ENCODE peak calls at places on chromosomes 11 and 22, in nine cellular contexts. D is Peyer's patch, Z is GM12891, J is A549, H is H54, R is esophagus squamous epithelium, Q is HCT116, G is NB4, N is IMR-90. W is an unnamed sample.

GRCh38 chr11:129281471-129282268 is 89.5 kb upstream of the ARHGAP32 start:
- DNase-seq in D (no peak), Z (no peak), J (no peak), H (no peak), R (no peak), Q (no peak), G (no peak), N (no peak), W (no peak)

GRCh38 chr22:33111491-33111890 is 53.3 kb upstream of the SYN3 start:
- DNase-seq in D (no peak), Z (no peak), J (no peak), H (no peak), R (no peak), Q (no peak), G (no peak), N (no peak), W (no peak)

GRCh38 chr22:41305646-41306045 is 4.3 kb downstream of the ZC3H7B start:
- DNase-seq in D (no peak), Z (no peak), J (peak), H (peak), R (no peak), Q (no peak), G (no peak), N (peak), W (no peak)

GRCh38 chr11:17839973-17840611 is 105.5 kb downstream of the KCNC1 start:
- DNase-seq in D (no peak), Z (no peak), J (no peak), H (no peak), R (no peak), Q (no peak), G (peak), N (peak), W (no peak)

GRCh38 chr11:5204787-5205186 is 4.3 kb upstream of the OR51V1 start:
- DNase-seq in D (no peak), Z (no peak), J (peak), H (peak), R (no peak), Q (peak), G (peak), N (peak), W (peak)

GRCh38 chr11:5280582-5281102 is 10.9 kb upstream of the HBE1 start:
- DNase-seq in D (peak), Z (peak), J (peak), H (peak), R (no peak), Q (peak), G (peak), N (peak), W (peak)

GRCh38 chr11:35822815-35823495 is 120.9 kb upstream of the LDLRAD3 start:
- DNase-seq in D (no peak), Z (no peak), J (no peak), H (no peak), R (no peak), Q (no peak), G (no peak), N (peak), W (no peak)

GRCh38 chr11:58788355-58789023 is 56.0 kb downstream of the GLYATL2 start:
- DNase-seq in D (peak), Z (no peak), J (peak), H (peak), R (no peak), Q (peak), G (peak), N (peak), W (peak)

GRCh38 chr22:46650078-46650810 is 30.1 kb downstream of the GRAMD4 start:
- DNase-seq in D (no peak), Z (no peak), J (no peak), H (no peak), R (no peak), Q (no peak), G (no peak), N (no peak), W (no peak)

GRCh38 chr11:73367482-73368024 is 8.6 kb upstream of the RELT start:
- DNase-seq in D (no peak), Z (no peak), J (no peak), H (no peak), R (no peak), Q (no peak), G (no peak), N (no peak), W (no peak)

GRCh38 chr11:119773016-119773415 is 44.0 kb upstream of the NECTIN1 start:
- DNase-seq in D (no peak), Z (no peak), J (no peak), H (no peak), R (no peak), Q (no peak), G (no peak), N (no peak), W (no peak)

GRCh38 chr22:45246060-45246985 is 5.6 kb upstream of the KIAA0930 start:
- DNase-seq in D (peak), Z (no peak), J (peak), H (peak), R (no peak), Q (peak), G (no peak), N (peak), W (no peak)

GRCh38 chr11:69101792-69102152 is 53.0 kb downstream of the TPCN2 start:
- DNase-seq in D (no peak), Z (no peak), J (no peak), H (no peak), R (no peak), Q (no peak), G (no peak), N (no peak), W (no peak)

GRCh38 chr11:26992031-26992541 is 1.8 kb upstream of the FIBIN start:
- DNase-seq in D (no peak), Z (no peak), J (no peak), H (no peak), R (no peak), Q (no peak), G (peak), N (peak), W (no peak)

GRCh38 chr11:123588117-123588815 is 66.2 kb downstream of the SCN3B start:
- DNase-seq in D (peak), Z (no peak), J (peak), H (no peak), R (no peak), Q (no peak), G (no peak), N (no peak), W (no peak)

GRCh38 chr11:45879803-45880685 is 5.4 kb upstream of the MAPK8IP1 start:
- DNase-seq in D (no peak), Z (no peak), J (peak), H (peak), R (no peak), Q (no peak), G (peak), N (peak), W (no peak)

GRCh38 chr11:71472357-71472885 is 19.4 kb downstream of the NADSYN1 start:
- DNase-seq in D (no peak), Z (no peak), J (no peak), H (no peak), R (no peak), Q (no peak), G (peak), N (no peak), W (no peak)

GRCh38 chr22:24405631-24406321 is 21.6 kb upstream of the ADORA2A start:
- DNase-seq in D (no peak), Z (no peak), J (no peak), H (no peak), R (no peak), Q (no peak), G (no peak), N (no peak), W (no peak)
- TF ChIP-seq POLR2A in D (no peak), Z (no peak), J (no peak), H (no peak), R (no peak), Q (no peak), G (no peak), N (no peak), W (no peak)

DNA sequence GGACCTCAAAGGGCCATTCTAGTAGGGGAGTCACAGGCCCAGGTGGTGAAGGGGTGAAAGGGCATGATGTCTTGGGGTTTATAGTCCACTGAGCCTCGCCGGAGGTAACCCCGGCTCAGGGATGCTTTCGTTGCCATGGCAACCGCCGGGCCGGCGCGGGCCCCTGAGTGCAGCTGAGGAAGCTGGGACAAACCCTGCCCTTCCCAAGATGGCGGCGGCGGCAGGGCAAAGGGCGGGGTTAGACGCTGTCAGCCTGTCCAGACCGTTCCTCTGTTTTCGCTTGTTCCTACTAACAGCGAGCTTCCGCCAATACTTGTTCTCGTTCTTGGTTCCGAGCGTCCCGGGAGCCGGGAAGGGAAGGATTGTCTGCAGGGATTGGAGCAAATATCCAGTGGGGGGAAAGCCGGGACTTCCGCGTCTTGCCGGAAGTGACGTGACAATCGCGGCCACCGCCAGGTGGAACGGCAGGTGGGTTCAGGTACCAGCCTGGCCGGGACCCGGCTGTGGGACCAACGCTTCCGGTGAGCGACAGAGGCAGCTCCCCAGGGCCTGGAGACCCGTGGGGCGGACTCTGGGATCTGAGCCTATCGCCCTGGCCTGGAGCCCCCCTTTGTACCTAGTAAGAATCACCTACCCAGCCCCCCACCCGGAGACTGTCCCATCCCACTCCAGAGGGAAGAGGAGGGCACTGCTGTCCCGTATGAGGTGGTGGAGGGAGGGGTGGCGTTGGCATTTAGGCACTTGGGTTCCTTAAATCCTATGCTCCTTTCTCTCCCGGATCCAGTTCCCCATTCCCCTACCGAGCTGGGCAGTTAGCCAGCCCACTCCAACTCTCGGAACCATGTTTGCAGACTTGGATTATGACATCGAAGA is at the start of gene PICK1:
- DNase-seq in D (peak), Z (peak), J (peak), H (peak), R (peak), Q (peak), G (peak), N (peak), W (peak)
- TF ChIP-seq POLR2A in D (peak), Z (peak), J (peak), H (peak), R (peak), Q (peak), G (no peak), N (no peak), W (no peak)

DNA sequence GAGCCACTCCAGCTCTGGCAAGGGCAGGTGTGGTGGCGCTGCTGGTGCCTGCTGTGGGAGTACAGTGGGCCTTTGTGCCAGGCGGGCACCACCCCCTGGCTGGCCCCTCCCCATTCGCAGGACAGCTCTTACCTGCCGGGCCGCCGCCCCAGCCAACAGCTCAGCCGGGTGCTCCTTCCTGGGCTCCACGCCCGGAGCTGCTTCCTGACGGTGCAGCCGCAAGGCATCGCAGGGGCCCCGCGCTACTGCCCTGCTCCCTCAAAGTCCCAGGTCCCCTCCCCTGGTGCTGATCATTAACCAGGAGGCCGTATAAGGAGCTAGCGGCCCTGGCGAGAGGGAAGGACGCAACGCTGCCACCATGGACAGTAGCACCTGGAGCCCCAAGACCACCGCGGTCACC is at the start of gene SLC5A1:
- DNase-seq in D (peak), Z (no peak), J (no peak), H (no peak), R (no peak), Q (no peak), G (no peak), N (no peak), W (no peak)
- TF ChIP-seq POLR2A in D (peak), Z (no peak), J (no peak), H (no peak), R (no peak), Q (no peak), G (no peak), N (no peak), W (no peak)

DNA sequence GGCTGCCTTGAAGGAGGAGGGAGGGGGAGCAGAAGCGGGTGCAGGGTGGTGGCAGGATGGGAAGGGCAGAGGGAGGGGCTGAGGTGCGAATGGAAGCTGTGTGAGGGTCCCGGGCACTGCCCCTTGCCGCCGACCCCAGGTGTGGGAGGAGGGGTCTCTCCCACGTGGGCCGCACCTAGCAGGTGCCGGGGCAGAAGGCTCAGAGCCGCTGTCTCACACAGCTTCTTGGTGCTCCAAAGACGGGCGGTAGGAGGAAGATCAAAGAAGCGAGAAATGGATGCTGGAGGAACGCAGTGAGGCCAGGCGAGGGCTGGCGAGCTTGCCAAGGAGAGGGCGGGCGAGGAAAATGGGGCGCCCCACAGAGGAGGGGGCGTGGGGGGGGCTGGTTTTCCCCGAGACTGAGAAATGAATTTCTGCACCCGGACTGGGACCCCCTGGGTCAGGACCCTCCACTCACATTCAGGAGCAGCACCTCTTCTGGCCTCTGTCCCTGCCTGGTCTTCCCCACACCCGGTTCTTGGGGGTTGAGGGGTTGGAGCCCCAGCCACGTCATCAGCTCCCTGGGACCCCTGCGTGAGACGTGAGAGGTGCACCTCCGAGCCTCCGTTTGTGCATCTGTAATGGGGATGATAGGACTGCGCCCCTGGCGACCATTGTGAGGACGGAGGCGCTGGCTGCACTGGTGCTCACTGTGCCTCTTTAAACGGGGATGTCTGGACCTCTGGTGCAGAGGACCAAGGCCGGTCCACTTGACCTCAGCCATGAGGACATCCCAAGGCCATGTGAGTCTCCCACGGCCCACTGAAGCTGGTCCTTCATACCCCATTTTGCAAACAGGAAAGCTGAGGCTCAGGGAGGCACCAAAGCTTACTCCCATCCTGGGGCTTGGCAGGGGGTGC is 16.8 kb downstream of the LSP1 start:
- DNase-seq in D (no peak), Z (no peak), J (peak), H (no peak), R (no peak), Q (no peak), G (no peak), N (no peak), W (no peak)
- TF ChIP-seq POLR2A in D (no peak), Z (peak), J (no peak), H (no peak), R (no peak), Q (no peak), G (no peak), N (no peak), W (no peak)

DNA sequence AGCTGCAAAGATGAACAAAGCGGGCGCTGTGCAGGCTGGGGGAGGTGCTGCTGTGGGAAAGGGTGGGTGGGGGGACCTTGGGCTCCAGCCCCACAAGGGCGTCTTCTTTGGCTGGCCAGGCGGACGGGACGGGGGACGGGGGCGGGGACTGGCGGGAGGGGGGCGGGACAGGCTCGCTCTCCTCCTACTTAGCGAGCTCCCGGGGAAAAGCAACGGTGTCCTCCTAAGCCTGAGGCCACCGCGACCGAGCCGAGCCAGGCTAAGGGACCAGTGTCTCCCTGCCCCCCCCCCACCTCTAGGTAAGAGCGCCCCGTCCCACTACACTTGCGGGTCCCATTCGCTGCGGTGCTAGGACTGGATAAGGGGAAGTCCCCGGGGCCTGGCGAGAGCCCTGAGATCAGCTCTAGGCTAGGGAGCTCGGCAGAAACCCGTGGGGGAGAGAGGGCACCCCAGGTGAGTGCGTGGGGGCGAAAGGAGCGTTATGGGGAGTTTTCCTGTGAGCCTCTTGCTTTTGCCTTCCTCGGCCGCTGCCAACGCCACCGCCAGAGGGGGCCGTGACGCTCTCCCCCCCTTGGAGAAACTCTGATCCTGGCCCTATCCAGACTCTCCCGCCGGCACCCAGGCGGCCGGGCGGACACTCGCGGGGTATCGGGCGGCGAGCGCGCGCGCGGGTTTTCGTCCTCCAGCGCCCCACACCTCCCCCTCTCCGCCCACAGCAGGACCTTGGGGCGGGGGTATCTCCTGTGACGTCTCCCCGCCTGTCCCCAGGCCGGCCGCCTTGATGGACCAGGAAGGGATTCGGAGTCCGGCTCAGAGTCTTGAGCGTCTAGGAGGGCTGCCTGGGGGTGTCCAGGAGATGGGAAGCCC is at the start of gene PHLDB1:
- DNase-seq in D (peak), Z (no peak), J (peak), H (no peak), R (no peak), Q (no peak), G (peak), N (peak), W (peak)
- TF ChIP-seq POLR2A in D (no peak), Z (no peak), J (peak), H (peak), R (no peak), Q (peak), G (no peak), N (peak), W (no peak)

GRCh38 chr11:60768202-60768601 is 11.5 kb downstream of the MS4A15 start:
- DNase-seq in D (no peak), Z (no peak), J (no peak), H (no peak), R (no peak), Q (no peak), G (no peak), N (no peak), W (no peak)
- TF ChIP-seq POLR2A in D (no peak), Z (no peak), J (no peak), H (no peak), R (no peak), Q (no peak), G (no peak), N (no peak), W (no peak)